ENCODE peak calls at places on chromosomes 11 and 22, in six cellular contexts. One of them, this sample, is unnamed.

GRCh38 chr11:47551086-47551485 is 1.8 kb downstream of the CELF1 start:
- DNase-seq in skeletal muscle cell: no peak
- DNase-seq in lower lobe of right lung: no peak
- DNase-seq in heart left ventricle: no peak
- DNase-seq in fibroblast of lung: peak; percentile 46
- DNase-seq in testis: no peak
- DNase-seq in this sample: no peak

GRCh38 chr22:36946436-36947158 is 33.2 kb downstream of the CSF2RB start:
- DNase-seq in lower lobe of right lung: no peak
- DNase-seq in fibroblast of lung: no peak
- DNase-seq in skeletal muscle cell: no peak
- DNase-seq in heart left ventricle: no peak
- DNase-seq in testis: no peak
- DNase-seq in this sample: no peak

GRCh38 chr22:47549741-47550340 is 787.4 kb downstream of the TBC1D22A start:
- DNase-seq in testis: no peak
- DNase-seq in fibroblast of lung: no peak
- DNase-seq in heart left ventricle: no peak
- DNase-seq in skeletal muscle cell: no peak
- DNase-seq in lower lobe of right lung: no peak
- DNase-seq in this sample: no peak

GRCh38 chr22:46007848-46008261 is 30.9 kb upstream of the WNT7B start:
- DNase-seq in fibroblast of lung: peak; percentile 90
- DNase-seq in heart left ventricle: peak; percentile 90
- DNase-seq in skeletal muscle cell: peak; percentile 88
- DNase-seq in lower lobe of right lung: peak; percentile 69
- DNase-seq in testis: peak; percentile 88
- DNase-seq in this sample: no peak

GRCh38 chr11:128195057-128195751 is 392.2 kb downstream of the ETS1 start:
- DNase-seq in skeletal muscle cell: no peak
- DNase-seq in heart left ventricle: no peak
- DNase-seq in fibroblast of lung: peak; percentile 47
- DNase-seq in lower lobe of right lung: no peak
- DNase-seq in testis: no peak
- DNase-seq in this sample: no peak

GRCh38 chr11:46322759-46323158 is 24.5 kb upstream of the DGKZ start:
- DNase-seq in testis: no peak
- DNase-seq in heart left ventricle: no peak
- DNase-seq in skeletal muscle cell: no peak
- DNase-seq in fibroblast of lung: peak; percentile 59
- DNase-seq in lower lobe of right lung: no peak
- DNase-seq in this sample: no peak

GRCh38 chr11:20459865-20460264 is 72.3 kb downstream of the PRMT3 start:
- DNase-seq in fibroblast of lung: no peak
- DNase-seq in testis: no peak
- DNase-seq in skeletal muscle cell: no peak
- DNase-seq in heart left ventricle: no peak
- DNase-seq in lower lobe of right lung: no peak
- DNase-seq in this sample: no peak

GRCh38 chr11:106031210-106031845 is 9.3 kb upstream of the MSANTD4 start:
- DNase-seq in skeletal muscle cell: no peak
- DNase-seq in heart left ventricle: no peak
- DNase-seq in testis: no peak
- DNase-seq in fibroblast of lung: no peak
- DNase-seq in lower lobe of right lung: no peak
- DNase-seq in this sample: no peak

GRCh38 chr22:42327462-42328129 is 57.1 kb upstream of the TCF20 start:
- DNase-seq in testis: no peak
- DNase-seq in skeletal muscle cell: no peak
- DNase-seq in heart left ventricle: no peak
- DNase-seq in fibroblast of lung: no peak
- DNase-seq in lower lobe of right lung: no peak
- DNase-seq in this sample: no peak

GRCh38 chr11:19669511-19669910 is 43.1 kb upstream of the NAV2 start:
- DNase-seq in testis: no peak
- DNase-seq in heart left ventricle: no peak
- DNase-seq in skeletal muscle cell: no peak
- DNase-seq in lower lobe of right lung: no peak
- DNase-seq in fibroblast of lung: no peak
- DNase-seq in this sample: no peak

GRCh38 chr22:29692327-29692640 is 27.5 kb upstream of the CABP7 start:
- DNase-seq in testis: no peak
- DNase-seq in fibroblast of lung: no peak
- DNase-seq in skeletal muscle cell: no peak
- DNase-seq in lower lobe of right lung: no peak
- DNase-seq in heart left ventricle: no peak
- DNase-seq in this sample: no peak

GRCh38 chr22:49968831-49969661 is 8.5 kb downstream of the PIM3 start:
- DNase-seq in lower lobe of right lung: peak; percentile 56
- DNase-seq in testis: no peak
- DNase-seq in heart left ventricle: no peak
- DNase-seq in skeletal muscle cell: no peak
- DNase-seq in fibroblast of lung: no peak
- DNase-seq in this sample: no peak

GRCh38 chr11:128553662-128554392 is 33.5 kb downstream of the ETS1 start:
- DNase-seq in fibroblast of lung: peak; percentile 88
- DNase-seq in skeletal muscle cell: peak; percentile 70
- DNase-seq in heart left ventricle: peak; percentile 58
- DNase-seq in lower lobe of right lung: no peak
- DNase-seq in testis: no peak
- DNase-seq in this sample: peak; percentile 67

GRCh38 chr11:44315947-44316387 is 6.0 kb upstream of the ALX4 start:
- DNase-seq in lower lobe of right lung: no peak
- DNase-seq in fibroblast of lung: no peak
- DNase-seq in skeletal muscle cell: no peak
- DNase-seq in testis: no peak
- DNase-seq in heart left ventricle: no peak
- DNase-seq in this sample: no peak

GRCh38 chr22:22704156-22704946 is 59.9 kb downstream of the GGTLC2 start:
- DNase-seq in skeletal muscle cell: no peak
- DNase-seq in heart left ventricle: no peak
- DNase-seq in testis: no peak
- DNase-seq in lower lobe of right lung: no peak
- DNase-seq in fibroblast of lung: no peak
- DNase-seq in this sample: no peak

GRCh38 chr22:38148252-38148651 is 33.4 kb downstream of the PLA2G6 start:
- DNase-seq in skeletal muscle cell: no peak
- DNase-seq in testis: no peak
- DNase-seq in fibroblast of lung: peak; percentile 20
- DNase-seq in lower lobe of right lung: no peak
- DNase-seq in heart left ventricle: no peak
- DNase-seq in this sample: no peak

GRCh38 chr22:35445933-35446332 is 46.0 kb downstream of the MCM5 start:
- DNase-seq in skeletal muscle cell: no peak
- DNase-seq in lower lobe of right lung: no peak
- DNase-seq in testis: no peak
- DNase-seq in heart left ventricle: no peak
- DNase-seq in fibroblast of lung: peak; percentile 35
- DNase-seq in this sample: no peak

GRCh38 chr11:75261902-75262361 is 21.4 kb downstream of the TPBGL start:
- DNase-seq in fibroblast of lung: no peak
- DNase-seq in testis: no peak
- DNase-seq in lower lobe of right lung: no peak
- DNase-seq in heart left ventricle: no peak
- DNase-seq in skeletal muscle cell: no peak
- DNase-seq in this sample: no peak

GRCh38 chr11:60918251-60918940 is 4.4 kb downstream of the TMEM109 start:
- DNase-seq in fibroblast of lung: no peak
- DNase-seq in testis: no peak
- DNase-seq in lower lobe of right lung: no peak
- DNase-seq in skeletal muscle cell: no peak
- DNase-seq in heart left ventricle: no peak
- DNase-seq in this sample: no peak

GRCh38 chr11:64553554-64554201 is 37.3 kb upstream of the SLC22A12 start:
- DNase-seq in testis: peak; percentile 83
- DNase-seq in heart left ventricle: peak; percentile 53
- DNase-seq in fibroblast of lung: peak; percentile 59
- DNase-seq in lower lobe of right lung: no peak
- DNase-seq in skeletal muscle cell: no peak
- DNase-seq in this sample: no peak

GRCh38 chr11:44270403-44271192 is 39.3 kb downstream of the ALX4 start:
- DNase-seq in lower lobe of right lung: no peak
- DNase-seq in testis: no peak
- DNase-seq in skeletal muscle cell: no peak
- DNase-seq in heart left ventricle: no peak
- DNase-seq in fibroblast of lung: no peak
- DNase-seq in this sample: no peak

GRCh38 chr11:31805629-31806185 is 5.4 kb downstream of the PAX6 start:
- DNase-seq in fibroblast of lung: no peak
- DNase-seq in skeletal muscle cell: no peak
- DNase-seq in lower lobe of right lung: no peak
- DNase-seq in testis: no peak
- DNase-seq in heart left ventricle: no peak
- DNase-seq in this sample: no peak

GRCh38 chr11:31806186-31806943 is 4.8 kb downstream of the PAX6 start:
- DNase-seq in heart left ventricle: no peak
- DNase-seq in skeletal muscle cell: no peak
- DNase-seq in testis: no peak
- DNase-seq in fibroblast of lung: no peak
- DNase-seq in lower lobe of right lung: no peak
- DNase-seq in this sample: no peak

GRCh38 chr11:31803813-31804438 is 7.2 kb downstream of the PAX6 start:
- DNase-seq in heart left ventricle: no peak
- DNase-seq in lower lobe of right lung: no peak
- DNase-seq in fibroblast of lung: no peak
- DNase-seq in testis: no peak
- DNase-seq in skeletal muscle cell: no peak
- DNase-seq in this sample: no peak

GRCh38 chr11:31804439-31805036 is 6.6 kb downstream of the PAX6 start:
- DNase-seq in fibroblast of lung: no peak
- DNase-seq in lower lobe of right lung: no peak
- DNase-seq in testis: no peak
- DNase-seq in skeletal muscle cell: no peak
- DNase-seq in heart left ventricle: peak; percentile 14
- DNase-seq in this sample: no peak

GRCh38 chr11:31805037-31805628 is 6.0 kb downstream of the PAX6 start:
- DNase-seq in skeletal muscle cell: no peak
- DNase-seq in fibroblast of lung: no peak
- DNase-seq in testis: no peak
- DNase-seq in lower lobe of right lung: no peak
- DNase-seq in heart left ventricle: no peak
- DNase-seq in this sample: no peak
- H3K4me3 ChIP-seq in skeletal muscle cell: no peak overlapping the region
- H3K4me3 ChIP-seq in fibroblast of lung: no peak overlapping the region
- H3K4me3 ChIP-seq in testis: no peak overlapping the region
- H3K4me3 ChIP-seq in lower lobe of right lung: no peak overlapping the region
- H3K4me3 ChIP-seq in heart left ventricle: no peak overlapping the region
- H3K4me3 ChIP-seq in this sample: peak overlapping the region; percentile 95

GRCh38 chr11:72239849-72240460 is 4.0 kb downstream of the PHOX2A start:
- DNase-seq in fibroblast of lung: peak; percentile 26
- DNase-seq in lower lobe of right lung: peak; percentile 78
- DNase-seq in heart left ventricle: peak; percentile 61
- DNase-seq in skeletal muscle cell: no peak
- DNase-seq in testis: no peak
- DNase-seq in this sample: no peak
- H3K4me3 ChIP-seq in fibroblast of lung: no peak overlapping the region
- H3K4me3 ChIP-seq in lower lobe of right lung: peak overlapping the region; percentile 46
- H3K4me3 ChIP-seq in heart left ventricle: peak overlapping the region; percentile 46
- H3K4me3 ChIP-seq in skeletal muscle cell: peak overlapping the region; percentile 36
- H3K4me3 ChIP-seq in testis: peak overlapping the region; percentile 34
- H3K4me3 ChIP-seq in this sample: no peak overlapping the region

GRCh38 chr22:21652010-21652546 is 10.0 kb downstream of the SDF2L1 start:
- DNase-seq in fibroblast of lung: peak; percentile 83
- DNase-seq in skeletal muscle cell: peak; percentile 53
- DNase-seq in testis: peak; percentile 95
- DNase-seq in heart left ventricle: peak; percentile 88
- DNase-seq in lower lobe of right lung: peak; percentile 91
- DNase-seq in this sample: peak; percentile 52

GRCh38 chr22:21650280-21650679 is 8.2 kb downstream of the SDF2L1 start:
- DNase-seq in skeletal muscle cell: no peak
- DNase-seq in lower lobe of right lung: no peak
- DNase-seq in testis: no peak
- DNase-seq in heart left ventricle: no peak
- DNase-seq in fibroblast of lung: no peak
- DNase-seq in this sample: no peak

GRCh38 chr22:21652547-21653545 is 10.7 kb downstream of the SDF2L1 start:
- DNase-seq in fibroblast of lung: no peak
- DNase-seq in testis: no peak
- DNase-seq in skeletal muscle cell: no peak
- DNase-seq in lower lobe of right lung: no peak
- DNase-seq in heart left ventricle: no peak
- DNase-seq in this sample: no peak

GRCh38 chr22:21651521-21652009 is 9.5 kb downstream of the SDF2L1 start:
- DNase-seq in fibroblast of lung: no peak
- DNase-seq in lower lobe of right lung: no peak
- DNase-seq in heart left ventricle: no peak
- DNase-seq in skeletal muscle cell: no peak
- DNase-seq in testis: no peak
- DNase-seq in this sample: no peak

GRCh38 chr22:21650823-21651520 is 8.9 kb downstream of the SDF2L1 start:
- DNase-seq in skeletal muscle cell: no peak
- DNase-seq in lower lobe of right lung: no peak
- DNase-seq in heart left ventricle: no peak
- DNase-seq in testis: no peak
- DNase-seq in fibroblast of lung: no peak
- DNase-seq in this sample: no peak
- H3K4me3 ChIP-seq in skeletal muscle cell: peak overlapping the region; percentile 79
- H3K4me3 ChIP-seq in lower lobe of right lung: peak overlapping the region; percentile 72
- H3K4me3 ChIP-seq in heart left ventricle: peak overlapping the region; percentile 56
- H3K4me3 ChIP-seq in testis: no peak overlapping the region
- H3K4me3 ChIP-seq in fibroblast of lung: peak overlapping the region; percentile 76
- H3K4me3 ChIP-seq in this sample: peak overlapping the region; percentile 79

GRCh38 chr22:25746012-25746373 is 4.0 kb downstream of the MYO18B start:
- DNase-seq in heart left ventricle: no peak
- DNase-seq in fibroblast of lung: peak; percentile 50
- DNase-seq in lower lobe of right lung: no peak
- DNase-seq in skeletal muscle cell: no peak
- DNase-seq in testis: no peak
- DNase-seq in this sample: no peak
- H3K4me3 ChIP-seq in heart left ventricle: no peak overlapping the region
- H3K4me3 ChIP-seq in fibroblast of lung: no peak overlapping the region
- H3K4me3 ChIP-seq in lower lobe of right lung: no peak overlapping the region
- H3K4me3 ChIP-seq in skeletal muscle cell: no peak overlapping the region
- H3K4me3 ChIP-seq in testis: no peak overlapping the region
- H3K4me3 ChIP-seq in this sample: no peak overlapping the region

This sample was measured in retinal pigment epithelial cell.